ENCODE peak calls at places on chromosomes 11 and 22, in eight cellular contexts. T, I, X, C, G, B, E and Q are unnamed samples.

GRCh38 chr11:75831915-75832502 is 17.0 kb downstream of the UVRAG start:
- DNase-seq in T (no peak), I (no peak), X (no peak), C (no peak), G (no peak), B (no peak), E (no peak), Q (no peak)

GRCh38 chr22:34885852-34886251 is 180.1 kb upstream of the ISX start:
- DNase-seq in T (no peak), I (no peak), X (no peak), C (no peak), G (no peak), B (no peak), E (no peak), Q (no peak)

GRCh38 chr11:75955443-75955842 is 140.4 kb downstream of the UVRAG start:
- DNase-seq in T (no peak), I (no peak), X (no peak), C (peak; percentile 71), G (no peak), B (no peak), E (no peak), Q (no peak)

GRCh38 chr11:44776840-44777536 is 50.2 kb downstream of the TSPAN18 start:
- DNase-seq in T (no peak), I (no peak), X (no peak), C (no peak), G (no peak), B (no peak), E (no peak), Q (no peak)

GRCh38 chr22:35538801-35539321 is 1.8 kb upstream of the RASD2 start:
- DNase-seq in T (peak; percentile 14), I (no peak), X (no peak), C (no peak), G (no peak), B (no peak), E (peak; percentile 58), Q (no peak)

GRCh38 chr22:41775976-41776375 is 24.5 kb upstream of the CCDC134 start:
- DNase-seq in T (no peak), I (no peak), X (no peak), C (no peak), G (no peak), B (no peak), E (no peak), Q (no peak)

GRCh38 chr11:114279778-114280532 is 16.2 kb upstream of the NNMT start:
- DNase-seq in T (no peak), I (no peak), X (no peak), C (no peak), G (no peak), B (no peak), E (no peak), Q (no peak)

GRCh38 chr11:94400839-94401772 is at the start of gene GPR83:
- DNase-seq in T (no peak), I (no peak), X (no peak), C (peak; percentile 78), G (peak; percentile 21), B (peak; percentile 87), E (no peak), Q (peak; percentile 57)

GRCh38 chr11:124950606-124951330 is 3.2 kb upstream of the CCDC15 start:
- DNase-seq in T (no peak), I (no peak), X (no peak), C (no peak), G (no peak), B (no peak), E (no peak), Q (no peak)

GRCh38 chr22:39212721-39213376 is 31.9 kb downstream of the PDGFB start:
- DNase-seq in T (peak; percentile 10), I (no peak), X (no peak), C (no peak), G (no peak), B (no peak), E (peak; percentile 1), Q (no peak)

GRCh38 chr11:12214751-12215150 is 104.4 kb downstream of the MICAL2 start:
- DNase-seq in T (no peak), I (no peak), X (no peak), C (no peak), G (no peak), B (no peak), E (no peak), Q (no peak)

GRCh38 chr11:45859661-45860140 is 12.4 kb downstream of the CRY2 start:
- DNase-seq in T (no peak), I (peak; percentile 86), X (no peak), C (peak; percentile 71), G (peak; percentile 93), B (peak; percentile 98), E (no peak), Q (peak; percentile 54)

GRCh38 chr11:35182317-35182939 is 43.5 kb downstream of the CD44 start:
- DNase-seq in T (no peak), I (no peak), X (no peak), C (no peak), G (no peak), B (no peak), E (no peak), Q (no peak)

GRCh38 chr22:46308283-46308988 is 11.8 kb downstream of the GTSE1 start:
- DNase-seq in T (no peak), I (no peak), X (no peak), C (no peak), G (no peak), B (peak; percentile 29), E (no peak), Q (no peak)

GRCh38 chr11:108853864-108854263 is 189.0 kb downstream of the DDX10 start:
- DNase-seq in T (no peak), I (no peak), X (no peak), C (peak; percentile 27), G (peak; percentile 11), B (no peak), E (no peak), Q (no peak)

GRCh38 chr11:8209208-8209807 is 40.5 kb upstream of the RIC3 start:
- DNase-seq in T (no peak), I (no peak), X (no peak), C (no peak), G (peak; percentile 59), B (no peak), E (peak; percentile 51), Q (no peak)

GRCh38 chr11:9874466-9874865 is 210.6 kb downstream of the SWAP70 start:
- DNase-seq in T (no peak), I (no peak), X (no peak), C (no peak), G (no peak), B (no peak), E (no peak), Q (no peak)

GRCh38 chr11:62120001-62120400 is 3.8 kb upstream of the INCENP start:
- DNase-seq in T (no peak), I (no peak), X (no peak), C (no peak), G (no peak), B (no peak), E (no peak), Q (no peak)

GRCh38 chr11:58057481-58057880 is 26.7 kb downstream of the OR6Q1 start:
- DNase-seq in T (no peak), I (no peak), X (no peak), C (no peak), G (no peak), B (no peak), E (no peak), Q (no peak)

GRCh38 chr11:27464155-27464759 is 8.3 kb downstream of the LGR4 start:
- DNase-seq in T (no peak), I (no peak), X (no peak), C (no peak), G (no peak), B (no peak), E (no peak), Q (no peak)

GRCh38 chr11:34564406-34564805 is 50.8 kb upstream of the ELF5 start:
- DNase-seq in T (no peak), I (no peak), X (no peak), C (no peak), G (no peak), B (no peak), E (no peak), Q (no peak)

GRCh38 chr11:75441804-75442132 is 8.8 kb upstream of the KLHL35 start:
- DNase-seq in T (no peak), I (no peak), X (no peak), C (no peak), G (peak; percentile 34), B (no peak), E (no peak), Q (no peak)

GRCh38 chr11:103737791-103738190 is 298.6 kb upstream of the DDI1 start:
- DNase-seq in T (no peak), I (no peak), X (no peak), C (peak; percentile 23), G (peak; percentile 30), B (no peak), E (no peak), Q (no peak)

GRCh38 chr22:47091241-47091691 is 328.8 kb downstream of the TBC1D22A start:
- DNase-seq in T (no peak), I (no peak), X (no peak), C (no peak), G (no peak), B (no peak), E (no peak), Q (no peak)

GRCh38 chr11:62508336-62509058 is 38.1 kb downstream of the AHNAK start:
- DNase-seq in T (no peak), I (peak; percentile 65), X (no peak), C (peak; percentile 71), G (peak; percentile 76), B (peak; percentile 89), E (peak; percentile 14), Q (peak; percentile 59)

GRCh38 chr11:86571273-86571948 is 101.0 kb downstream of the ME3 start:
- DNase-seq in T (peak; percentile 5), I (no peak), X (no peak), C (no peak), G (no peak), B (no peak), E (no peak), Q (no peak)

GRCh38 chr11:3914807-3915206 is 59.3 kb downstream of the STIM1 start:
- DNase-seq in T (no peak), I (no peak), X (no peak), C (no peak), G (no peak), B (no peak), E (no peak), Q (no peak)

GRCh38 chr11:128484172-128484571 is 103.2 kb downstream of the ETS1 start:
- DNase-seq in T (no peak), I (no peak), X (no peak), C (no peak), G (no peak), B (no peak), E (no peak), Q (no peak)

GRCh38 chr22:27718186-27719032 is 83.1 kb downstream of the MN1 start:
- DNase-seq in T (no peak), I (peak; percentile 86), X (no peak), C (no peak), G (peak; percentile 66), B (no peak), E (no peak), Q (no peak)

GRCh38 chr11:106723071-106723470 is 295.2 kb downstream of the GUCY1A2 start:
- DNase-seq in T (no peak), I (no peak), X (no peak), C (no peak), G (no peak), B (no peak), E (no peak), Q (no peak)

GRCh38 chr22:31872209-31872608 is 72.1 kb upstream of the YWHAH start:
- DNase-seq in T (no peak), I (no peak), X (no peak), C (peak; percentile 21), G (no peak), B (no peak), E (no peak), Q (no peak)

GRCh38 chr22:30325065-30325720 is 1.5 kb downstream of the TBC1D10A start:
- DNase-seq in T (no peak), I (peak; percentile 68), X (no peak), C (no peak), G (no peak), B (peak; percentile 40), E (no peak), Q (no peak)

GRCh38 chr11:9060700-9061111 is 30.7 kb downstream of the SCUBE2 start:
- DNase-seq in T (peak; percentile 55), I (no peak), X (no peak), C (no peak), G (no peak), B (no peak), E (peak; percentile 61), Q (no peak)